ENCODE peak calls at places on chromosome 15, in six cellular contexts. N, U, Y, F, B and P are unnamed samples.

GRCh38 chr15:81303241-81304225 is 20.4 kb downstream of the STARD5 start:
- DNase-seq in F (no peak), B (no peak), Y (no peak), N (no peak), U (peak), P (peak)

GRCh38 chr15:43274136-43274535 is 7.4 kb upstream of the TGM5 start:
- DNase-seq in U (no peak), N (no peak), F (no peak), B (no peak), Y (peak), P (peak)

GRCh38 chr15:32107477-32108080 is 77.3 kb downstream of the CHRNA7 start:
- DNase-seq in U (no peak), F (no peak), B (no peak), Y (no peak), N (no peak), P (no peak)

GRCh38 chr15:68994149-68994548 is 20.3 kb upstream of the NOX5 start:
- DNase-seq in U (peak), Y (no peak), F (no peak), B (no peak), N (no peak), P (no peak)

GRCh38 chr15:57384816-57385215 is 8.5 kb downstream of the CGNL1 start:
- DNase-seq in F (peak), Y (no peak), B (no peak), N (peak), U (peak), P (no peak)

GRCh38 chr15:98881526-98882517 is 125.8 kb downstream of the PGPEP1L start:
- DNase-seq in Y (no peak), N (peak), U (peak), B (no peak), F (peak), P (no peak)

GRCh38 chr15:96916750-96917149 is 586.2 kb downstream of the NR2F2 start:
- DNase-seq in U (no peak), B (no peak), F (no peak), N (no peak), Y (no peak), P (no peak)

GRCh38 chr15:57527382-57528091 is 64.2 kb upstream of the MYZAP start:
- DNase-seq in U (peak), Y (no peak), N (peak), F (peak), B (peak), P (no peak)

DNA sequence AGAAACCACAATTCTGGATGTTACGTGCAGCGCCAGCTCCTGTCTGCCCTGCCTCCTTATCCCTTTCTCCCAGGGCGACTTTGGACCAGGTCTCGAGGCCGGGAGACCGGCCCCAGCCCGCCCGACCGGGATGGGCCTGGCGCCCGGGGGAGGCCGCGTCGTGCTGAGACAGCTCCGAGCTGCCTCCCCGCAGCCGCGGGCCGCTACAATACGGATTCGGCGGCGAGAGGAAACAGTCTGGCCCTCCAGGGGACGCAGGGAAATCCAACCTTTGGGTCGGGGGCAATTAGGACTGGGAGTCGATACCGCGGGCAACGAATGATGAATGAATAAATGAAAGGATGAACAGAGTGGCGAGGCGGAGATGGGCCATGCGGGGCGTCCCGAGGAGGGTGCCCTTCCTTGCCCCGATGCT is 535 bp downstream of the GRAMD2A start:
- DNase-seq in N (no peak), Y (no peak), B (no peak), U (no peak), F (no peak), P (peak)
- H3K4me3 ChIP-seq in N (peak), Y (peak), B (peak), U (peak), F (no peak), P (peak)

GRCh38 chr15:66908503-66909095 is 156.8 kb upstream of the SMAD3 start:
- DNase-seq in B (no peak), F (no peak), N (no peak), U (peak), Y (no peak), P (peak)
- TF ChIP-seq CTCF in B (no peak), F (no peak), N (peak), U (no peak), Y (no peak), P (no peak)

GRCh38 chr15:92820233-92821021 is 79.7 kb upstream of the CHD2 start:
- DNase-seq in N (peak), B (peak), Y (peak), U (peak), F (peak), P (peak)
- TF ChIP-seq POLR2A in N (peak), B (no peak), Y (peak), U (peak), F (peak), P (no peak)

GRCh38 chr15:24676431-24676830 is 856 bp downstream of the NPAP1 start:
- DNase-seq in N (no peak), F (no peak), Y (no peak), B (no peak), U (no peak), P (peak)

GRCh38 chr15:24678485-24678884 is 2.9 kb downstream of the NPAP1 start:
- DNase-seq in B (no peak), Y (no peak), U (no peak), N (no peak), F (peak), P (no peak)

GRCh38 chr15:24675332-24676144 is at the start of gene NPAP1:
- DNase-seq in N (no peak), F (no peak), B (no peak), U (no peak), Y (no peak), P (peak)
- H3K4me3 ChIP-seq in N (no peak), F (no peak), B (no peak), U (no peak), Y (no peak), P (no peak)

GRCh38 chr15:64961013-64961412 is 28.7 kb downstream of the SPG21 start:
- DNase-seq in B (no peak), U (no peak), Y (no peak), F (no peak), N (no peak), P (no peak)
- TF ChIP-seq CTCF in B (no peak), U (no peak), Y (no peak), F (no peak), N (no peak), P (no peak)

GRCh38 chr15:88630141-88630721 is 8.6 kb upstream of the ISG20 start:
- DNase-seq in Y (no peak), B (no peak), U (no peak), N (no peak), F (peak), P (no peak)
- TF ChIP-seq POLR2A in Y (no peak), B (no peak), U (no peak), N (peak), F (no peak), P (no peak)

GRCh38 chr15:70274255-70274654 is 176.5 kb upstream of the TLE3 start:
- DNase-seq in B (no peak), F (no peak), U (no peak), N (no peak), Y (no peak), P (no peak)
- H3K4me3 ChIP-seq in B (no peak), F (no peak), U (no peak), N (no peak), Y (no peak), P (no peak)

GRCh38 chr15:88797648-88798339 is 5.4 kb upstream of the ACAN start:
- DNase-seq in B (no peak), Y (no peak), U (no peak), F (no peak), N (no peak), P (peak)

GRCh38 chr15:88799341-88799740 is 3.9 kb upstream of the ACAN start:
- DNase-seq in N (no peak), U (no peak), B (no peak), Y (no peak), F (no peak), P (peak)

GRCh38 chr15:88802991-88803240 is 320 bp upstream of the ACAN start:
- DNase-seq in Y (no peak), F (no peak), U (no peak), N (no peak), B (no peak), P (peak)

GRCh38 chr15:88802250-88802990 is 816 bp upstream of the ACAN start:
- DNase-seq in F (no peak), N (no peak), Y (no peak), U (no peak), B (no peak), P (peak)

DNA sequence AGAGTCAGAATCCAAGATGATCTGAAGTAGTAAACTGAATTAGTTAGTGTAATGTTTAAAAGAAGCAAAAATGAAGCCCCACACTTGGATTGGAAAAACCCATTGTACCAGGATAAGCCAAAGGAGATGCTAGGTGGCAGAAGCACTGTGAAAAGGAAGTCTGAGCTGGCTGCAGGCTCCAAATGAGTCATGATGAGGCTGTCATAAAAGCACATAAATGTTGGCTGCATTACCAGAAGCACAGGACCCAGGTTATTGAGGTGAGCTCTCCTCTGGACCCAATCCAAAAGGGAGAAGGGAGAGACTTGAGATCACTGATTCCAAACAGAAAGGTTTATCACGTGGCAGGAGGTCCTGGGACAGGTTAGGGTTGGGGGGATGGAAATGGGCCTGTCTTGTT is 3.2 kb upstream of the ACAN start:
- DNase-seq in B (no peak), N (no peak), U (peak), Y (no peak), F (peak), P (no peak)
- TF ChIP-seq CTCF in B (no peak), N (no peak), U (no peak), Y (no peak), F (no peak), P (no peak)